ENCODE peak calls at places on chromosomes 16 and 17, in four cellular contexts. F is A549, X is GM12878, D is HepG2. O is an unnamed sample.

GRCh38 chr16:14496047-14496770 is 133.9 kb downstream of the PARN start:
- DNase-seq in D (no peak), F (no peak), X (no peak), O (no peak)

GRCh38 chr17:9729034-9729650 is 62.2 kb downstream of the DHRS7C start:
- DNase-seq in D (peak), X (peak), F (peak), O (peak)

GRCh38 chr16:85699628-85700027 is 10.9 kb upstream of the GINS2 start:
- DNase-seq in D (no peak), F (no peak), X (no peak), O (peak)

GRCh38 chr17:75767881-75768280 is 2.9 kb upstream of the GALK1 start:
- DNase-seq in D (no peak), F (no peak), X (no peak), O (no peak)

GRCh38 chr17:36851230-36851629 is 86.0 kb upstream of the LHX1 start:
- DNase-seq in D (peak), F (peak), X (no peak), O (no peak)

GRCh38 chr17:42311240-42312034 is 23.1 kb downstream of the STAT5A start:
- DNase-seq in F (no peak), D (peak), X (no peak), O (peak)

GRCh38 chr17:27577124-27577761 is 53.7 kb upstream of the LGALS9 start:
- DNase-seq in D (no peak), X (no peak), F (no peak), O (peak)

GRCh38 chr17:64282753-64283080 is 19.7 kb upstream of the TEX2 start:
- DNase-seq in D (no peak), X (no peak), F (no peak), O (no peak)

GRCh38 chr17:34099859-34100258 is 155.2 kb upstream of the CCL2 start:
- DNase-seq in X (no peak), D (no peak), F (no peak), O (no peak)

GRCh38 chr17:28145348-28145747 is 102.9 kb downstream of the NLK start:
- DNase-seq in X (no peak), D (no peak), F (no peak), O (no peak)

GRCh38 chr16:67915831-67916723 is 15.6 kb downstream of the CTRL start:
- DNase-seq in X (no peak), D (peak), F (no peak), O (no peak)

GRCh38 chr16:75288596-75289120 is 37.2 kb upstream of the BCAR1 start:
- DNase-seq in F (no peak), X (peak), D (no peak), O (no peak)

DNA sequence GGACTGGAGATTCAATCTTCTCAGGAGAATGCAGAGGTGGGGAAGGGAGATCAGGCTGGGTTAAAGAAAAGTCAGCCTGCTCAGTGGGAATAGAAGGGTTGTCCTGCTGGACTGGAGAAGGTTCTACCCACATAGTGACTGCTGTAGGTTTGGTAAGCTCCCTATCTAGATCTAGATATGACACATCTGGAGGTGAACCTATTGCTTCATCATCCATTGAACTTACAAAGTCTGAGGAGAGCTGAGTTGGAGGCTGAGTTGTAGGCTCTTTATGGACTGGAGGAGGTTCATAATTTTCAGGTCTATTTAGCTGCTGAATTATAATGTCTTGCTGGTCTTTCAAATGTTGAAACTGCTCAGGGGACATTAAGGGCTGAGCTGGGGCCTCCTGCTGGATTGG is 46.0 kb upstream of the NF1 start:
- DNase-seq in D (no peak), F (no peak), X (no peak), O (no peak)
- TF ChIP-seq POLR2AphosphoS2 in D (no peak), F (no peak), X (no peak), O (no peak)

GRCh38 chr17:3038941-3039340 is 24.5 kb downstream of the OR1D5 start:
- DNase-seq in F (no peak), D (no peak), X (no peak), O (no peak)
- TF ChIP-seq CTCF in F (no peak), D (no peak), X (no peak), O (no peak)

GRCh38 chr16:64428463-64428862 is 693.4 kb downstream of the CDH11 start:
- DNase-seq in F (no peak), X (no peak), D (no peak), O (no peak)

GRCh38 chr16:64421515-64421914 is 700.3 kb downstream of the CDH11 start:
- DNase-seq in D (no peak), X (no peak), F (no peak), O (no peak)

GRCh38 chr16:64426131-64426666 is 695.7 kb downstream of the CDH11 start:
- DNase-seq in F (no peak), D (no peak), X (no peak), O (no peak)
- TF ChIP-seq POLR2AphosphoS2 in F (no peak), D (no peak), X (no peak), O (no peak)

GRCh38 chr16:88764080-88764479 is 20.9 kb downstream of the PIEZO1 start:
- DNase-seq in F (no peak), D (no peak), X (no peak), O (no peak)

GRCh38 chr16:88762941-88763340 is 22.1 kb downstream of the PIEZO1 start:
- DNase-seq in D (no peak), F (no peak), X (no peak), O (no peak)

GRCh38 chr16:88764913-88765349 is 20.1 kb downstream of the PIEZO1 start:
- DNase-seq in D (no peak), F (no peak), X (no peak), O (no peak)

GRCh38 chr16:88762258-88762870 is 22.7 kb downstream of the PIEZO1 start:
- DNase-seq in F (no peak), X (no peak), D (no peak), O (no peak)

GRCh38 chr16:88763502-88764053 is 21.4 kb downstream of the PIEZO1 start:
- DNase-seq in X (no peak), D (peak), F (no peak), O (peak)
- TF ChIP-seq CTCF in X (no peak), D (peak), F (no peak), O (no peak)

DNA sequence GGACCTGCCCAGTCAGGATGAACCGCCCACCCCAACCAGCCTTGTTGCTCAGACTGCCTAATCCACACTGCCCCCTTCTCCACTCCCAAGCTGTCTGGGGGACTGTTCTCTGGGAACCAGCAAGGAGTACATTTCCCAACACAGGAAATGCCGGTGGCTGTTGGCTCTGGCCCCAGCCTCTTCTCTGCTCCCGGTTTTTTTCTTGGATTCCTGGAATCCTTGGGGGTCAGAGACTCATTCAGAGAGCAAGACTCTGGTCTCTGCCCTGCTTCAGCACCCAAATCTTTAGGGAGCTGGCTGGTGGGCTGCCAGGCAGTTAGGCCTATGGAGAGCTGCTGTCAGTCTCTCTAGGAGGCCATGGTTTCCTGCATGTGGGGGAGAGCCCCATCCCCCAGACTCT is 10.8 kb upstream of the MTMR4 start:
- DNase-seq in F (no peak), D (no peak), X (no peak), O (no peak)
- TF ChIP-seq POLR2AphosphoS2 in F (no peak), D (no peak), X (no peak), O (no peak)

DNA sequence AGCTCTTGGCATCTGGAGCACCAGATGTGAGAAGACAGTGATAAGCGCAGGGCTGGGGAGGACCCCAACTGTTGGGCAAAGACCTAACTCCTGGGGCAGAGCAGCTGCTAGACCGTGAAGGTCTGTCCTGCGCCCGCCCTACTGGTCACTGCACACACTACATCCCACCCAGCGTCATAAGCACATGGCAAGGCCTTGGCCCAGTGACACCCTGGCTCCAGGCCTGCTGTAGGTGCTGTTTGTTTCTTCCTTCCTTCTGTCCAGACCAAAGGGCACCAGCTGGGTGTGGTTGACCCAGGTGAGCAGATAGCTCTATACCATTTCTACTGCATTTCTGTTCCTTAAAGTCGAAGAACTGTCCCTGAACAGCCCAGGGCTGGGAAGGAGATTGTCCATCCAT is 6.4 kb downstream of the TRPV3 start:
- DNase-seq in X (no peak), F (no peak), D (no peak), O (no peak)
- TF ChIP-seq CTCF in X (no peak), F (no peak), D (peak), O (peak)

O was measured in K562.